ENCODE peak calls at places on chromosomes 6 and 20, in nine cellular contexts. N is adrenal gland; X is neuronal stem cell; V is thyroid gland; Q is heart left ventricle; S is WERI-Rb-1; D is CD8-positive, alpha-beta memory T cell; Y is mammary epithelial cell; F is fibroblast of lung. Z is an unnamed sample. For H3K9me3, the result is how much of the 10 kb centered on the place peaks cover.

GRCh38 chr6:108650781-108651180 is 90.1 kb downstream of the FOXO3 start:
- DNase-seq in N (no peak), X (no peak), V (no peak), Q (no peak), S (no peak), D (no peak), Y (peak), F (peak), Z (no peak)

GRCh38 chr20:41054463-41055230 is 26.0 kb downstream of the TOP1 start:
- DNase-seq in N (no peak), X (no peak), V (no peak), Q (no peak), S (no peak), D (no peak), Y (no peak), F (no peak), Z (no peak)

GRCh38 chr6:29676981-29677601 is 3.9 kb downstream of the ZFP57 start:
- DNase-seq in N (no peak), X (no peak), V (no peak), Q (no peak), S (no peak), D (no peak), Y (peak), F (no peak), Z (no peak)

GRCh38 chr6:54133186-54133585 is 21.9 kb downstream of the MLIP start:
- DNase-seq in N (no peak), X (no peak), V (no peak), Q (no peak), S (no peak), D (no peak), Y (no peak), F (no peak), Z (no peak)

GRCh38 chr20:63652192-63652980 is 838 bp downstream of the STMN3 start:
- DNase-seq in N (peak), X (no peak), V (peak), Q (no peak), S (peak), D (peak), Y (no peak), F (peak), Z (peak)

GRCh38 chr6:10315034-10315433 is 99.8 kb downstream of the TFAP2A start:
- DNase-seq in N (no peak), X (no peak), V (no peak), Q (no peak), S (no peak), D (no peak), Y (no peak), F (no peak), Z (peak)

GRCh38 chr6:156977527-156978291 is 200.5 kb downstream of the ARID1B start:
- DNase-seq in N (peak), X (no peak), V (peak), Q (peak), S (no peak), D (no peak), Y (peak), F (peak), Z (no peak)

GRCh38 chr6:11042750-11043551 is 1.2 kb downstream of the ELOVL2 start:
- DNase-seq in N (no peak), X (peak), V (peak), Q (no peak), S (peak), D (no peak), Y (no peak), F (peak), Z (peak)

GRCh38 chr6:4103929-4104328 is 25.0 kb upstream of the FAM217A start:
- DNase-seq in N (no peak), X (no peak), V (no peak), Q (no peak), S (no peak), D (no peak), Y (peak), F (peak), Z (no peak)

GRCh38 chr20:37990571-37991151 is 42.6 kb downstream of the TTI1 start:
- DNase-seq in N (peak), X (no peak), V (no peak), Q (peak), S (peak), D (no peak), Y (peak), F (peak), Z (no peak)

GRCh38 chr6:7469696-7470095 is 71.8 kb upstream of the DSP start:
- DNase-seq in N (no peak), X (no peak), V (no peak), Q (no peak), S (no peak), D (no peak), Y (no peak), F (no peak), Z (no peak)

GRCh38 chr6:125149256-125150144 is 4.1 kb upstream of the TPD52L1 start:
- DNase-seq in N (no peak), X (no peak), V (no peak), Q (no peak), S (no peak), D (no peak), Y (peak), F (peak), Z (no peak)

GRCh38 chr6:100349366-100349765 is 115.4 kb downstream of the SIM1 start:
- DNase-seq in N (no peak), X (no peak), V (no peak), Q (no peak), S (no peak), D (no peak), Y (no peak), F (no peak), Z (peak)

GRCh38 chr6:50992232-50992631 is 173.6 kb downstream of the TFAP2B start:
- DNase-seq in N (no peak), X (no peak), V (no peak), Q (no peak), S (no peak), D (no peak), Y (no peak), F (no peak), Z (no peak)

GRCh38 chr6:31813463-31813849 is 1.6 kb downstream of the HSPA1L start:
- DNase-seq in N (no peak), X (no peak), V (no peak), Q (no peak), S (no peak), D (no peak), Y (no peak), F (no peak), Z (no peak)

GRCh38 chr6:31811645-31812044 is 3.4 kb downstream of the HSPA1L start:
- DNase-seq in N (no peak), X (no peak), V (no peak), Q (no peak), S (no peak), D (no peak), Y (no peak), F (no peak), Z (no peak)

GRCh38 chr6:31815025-31815838 is at the start of the genes HSPA1A and HSPA1L:
- DNase-seq in N (peak), X (peak), V (peak), Q (peak), S (no peak), D (peak), Y (peak), F (peak), Z (peak)

GRCh38 chr6:31820051-31820389 is 4.7 kb downstream of the HSPA1A start:
- DNase-seq in N (no peak), X (no peak), V (no peak), Q (no peak), S (no peak), D (no peak), Y (no peak), F (no peak), Z (no peak)

GRCh38 chr6:31814677-31815024 is 432 bp downstream of the HSPA1L start:
- DNase-seq in N (peak), X (peak), V (peak), Q (peak), S (no peak), D (peak), Y (peak), F (peak), Z (peak)
- H3K9me3 ChIP-seq in N (under half), X (under half), V (under half), Q (under half), S (under half), D (under half), Y (under half), F (under half), Z (under half)

DNA sequence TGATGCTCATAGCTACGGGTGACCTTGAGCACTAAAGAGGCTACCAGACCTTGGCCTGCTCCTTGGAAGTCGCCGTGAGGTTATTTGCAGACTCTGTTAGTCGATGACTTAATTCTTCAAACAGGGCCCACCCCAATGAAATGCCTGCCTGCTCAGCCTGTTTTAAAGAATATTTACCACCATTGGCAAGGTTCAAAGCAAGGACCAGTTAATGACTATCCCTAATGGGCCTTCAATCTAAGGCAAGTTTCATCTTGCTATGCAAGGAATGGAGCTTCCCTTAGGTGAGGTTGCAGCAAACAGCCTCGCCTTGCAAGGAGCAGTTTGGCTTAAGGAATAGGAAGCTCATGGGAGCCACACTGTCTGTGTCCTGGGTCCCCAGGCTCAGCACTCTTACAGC is 22.9 kb upstream of the SPO11 start:
- DNase-seq in N (no peak), X (no peak), V (no peak), Q (no peak), S (no peak), D (no peak), Y (no peak), F (no peak), Z (no peak)
- H3K9me3 ChIP-seq in N (under half), X (under half), V (under half), Q (under half), S (under half), D (under half), Y (under half), F (under half), Z (under half)

DNA sequence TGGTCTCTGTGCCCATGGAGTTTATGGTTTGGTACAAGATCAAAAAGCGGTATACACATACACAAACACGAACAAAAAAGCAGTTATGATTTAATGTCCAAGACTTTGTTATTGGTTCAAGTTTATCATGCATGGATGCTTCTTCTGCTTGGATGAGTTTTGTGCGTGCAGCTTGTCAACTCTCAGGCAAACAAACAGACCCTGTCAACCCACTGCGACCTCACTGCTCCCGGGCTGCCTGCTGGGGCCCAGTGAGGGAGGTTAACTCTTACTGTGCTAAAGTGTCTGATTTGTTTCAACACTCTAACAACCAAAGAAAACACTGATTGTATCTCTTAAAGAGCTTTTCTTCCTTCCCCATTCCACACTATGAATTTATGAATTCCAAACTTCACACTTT is 26.8 kb upstream of the DDR1 start:
- DNase-seq in N (no peak), X (no peak), V (peak), Q (no peak), S (no peak), D (no peak), Y (no peak), F (peak), Z (no peak)
- H3K9me3 ChIP-seq in N (under half), X (under half), V (under half), Q (under half), S (under half), D (under half), Y (under half), F (under half), Z (under half)

DNA sequence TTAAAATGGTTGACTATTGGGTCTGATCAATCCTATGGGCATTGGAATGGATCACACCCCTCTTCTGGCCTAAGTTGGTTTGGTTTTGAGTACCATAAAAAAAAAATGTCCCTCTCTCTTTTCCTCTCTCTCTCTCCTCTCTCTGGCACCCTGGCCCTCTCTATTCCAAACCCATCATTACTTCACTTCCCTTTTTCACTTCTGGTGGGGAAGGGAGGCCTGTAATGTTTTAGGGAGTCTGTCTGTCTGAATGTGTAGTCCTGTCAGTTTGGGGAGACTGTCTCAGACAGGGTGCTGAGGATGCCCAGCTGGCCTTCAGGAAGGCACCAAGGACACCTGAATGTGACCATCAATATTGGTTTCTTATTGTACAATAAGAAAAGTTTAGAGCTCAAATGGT is 165.8 kb downstream of the CD24 start:
- DNase-seq in N (no peak), X (no peak), V (no peak), Q (no peak), S (no peak), D (no peak), Y (no peak), F (no peak), Z (no peak)
- H3K9me3 ChIP-seq in N (under half), X (under half), V (under half), Q (half or more), S (under half), D (under half), Y (under half), F (under half), Z (under half)

GRCh38 chr6:114135348-114136002 is 164.5 kb upstream of the HDAC2 start:
- DNase-seq in N (no peak), X (no peak), V (no peak), Q (no peak), S (no peak), D (no peak), Y (no peak), F (no peak), Z (no peak)

GRCh38 chr6:114131943-114132342 is 161.0 kb upstream of the HDAC2 start:
- DNase-seq in N (no peak), X (no peak), V (no peak), Q (no peak), S (no peak), D (no peak), Y (no peak), F (no peak), Z (no peak)

GRCh38 chr6:114138577-114139248 is 167.8 kb upstream of the HDAC2 start:
- DNase-seq in N (no peak), X (no peak), V (no peak), Q (no peak), S (no peak), D (no peak), Y (no peak), F (no peak), Z (no peak)

DNA sequence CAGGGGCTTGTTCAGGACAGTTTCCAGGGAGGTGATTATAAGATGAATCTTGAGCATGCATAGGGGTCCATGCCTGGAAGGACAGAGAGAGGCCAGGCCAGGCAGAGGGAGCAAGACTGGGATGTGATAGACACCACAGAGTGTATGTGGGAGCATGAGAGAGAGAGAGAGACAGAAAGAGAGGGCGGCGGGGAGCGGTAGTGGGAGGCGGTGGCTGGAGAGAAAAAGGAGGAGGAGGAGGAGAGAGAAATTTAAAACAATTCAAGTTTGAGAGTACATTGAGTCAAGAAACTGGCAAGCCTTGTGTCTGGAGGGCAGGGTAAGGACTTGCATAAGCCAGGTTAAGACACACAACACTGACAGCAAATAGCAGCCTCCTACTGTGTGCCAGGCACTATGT is 162.9 kb upstream of the HDAC2 start:
- DNase-seq in N (no peak), X (no peak), V (no peak), Q (no peak), S (no peak), D (no peak), Y (no peak), F (no peak), Z (no peak)
- H3K9me3 ChIP-seq in N (under half), X (under half), V (under half), Q (under half), S (under half), D (under half), Y (under half), F (under half), Z (under half)

GRCh38 chr6:363909-364308 is 27.6 kb upstream of the IRF4 start:
- DNase-seq in N (no peak), X (no peak), V (no peak), Q (no peak), S (no peak), D (no peak), Y (no peak), F (no peak), Z (no peak)
- H3K9me3 ChIP-seq in N (under half), X (under half), V (under half), Q (under half), S (under half), D (under half), Y (under half), F (under half), Z (under half)